ENCODE peak calls at places on chromosomes 6 and 20, in six cellular contexts. One of them, this sample, is unnamed.

GRCh38 chr20:6265204-6265904 is 142.5 kb upstream of the FERMT1 start:
- DNase-seq in Peyer's patch: no peak
- DNase-seq in prostate gland: no peak
- DNase-seq in body of pancreas: no peak
- DNase-seq in NB4: peak
- DNase-seq in GM12892: no peak
- DNase-seq in this sample: peak

GRCh38 chr6:167746377-167747151 is 80.1 kb upstream of the AFDN start:
- DNase-seq in GM12892: no peak
- DNase-seq in prostate gland: no peak
- DNase-seq in Peyer's patch: no peak
- DNase-seq in NB4: no peak
- DNase-seq in body of pancreas: peak
- DNase-seq in this sample: no peak

GRCh38 chr6:98839788-98840361 is 5.5 kb downstream of the POU3F2 start:
- DNase-seq in NB4: peak
- DNase-seq in prostate gland: no peak
- DNase-seq in Peyer's patch: no peak
- DNase-seq in GM12892: no peak
- DNase-seq in body of pancreas: no peak
- DNase-seq in this sample: peak

GRCh38 chr6:84549912-84550311 is 214.5 kb downstream of the TBX18 start:
- DNase-seq in prostate gland: no peak
- DNase-seq in GM12892: no peak
- DNase-seq in NB4: no peak
- DNase-seq in Peyer's patch: no peak
- DNase-seq in body of pancreas: no peak
- DNase-seq in this sample: no peak

GRCh38 chr20:31602779-31603441 is 2.2 kb upstream of the ID1 start:
- DNase-seq in body of pancreas: no peak
- DNase-seq in Peyer's patch: no peak
- DNase-seq in prostate gland: no peak
- DNase-seq in GM12892: no peak
- DNase-seq in NB4: peak
- DNase-seq in this sample: no peak

GRCh38 chr6:166654573-166654972 is 27.5 kb upstream of the RPS6KA2 start:
- DNase-seq in Peyer's patch: no peak
- DNase-seq in NB4: no peak
- DNase-seq in GM12892: no peak
- DNase-seq in body of pancreas: no peak
- DNase-seq in prostate gland: no peak
- DNase-seq in this sample: no peak

GRCh38 chr6:44397424-44398169 is 10.1 kb downstream of the CDC5L start:
- DNase-seq in prostate gland: no peak
- DNase-seq in body of pancreas: no peak
- DNase-seq in Peyer's patch: no peak
- DNase-seq in NB4: peak
- DNase-seq in GM12892: no peak
- DNase-seq in this sample: no peak

GRCh38 chr20:46361386-46361785 is 45.0 kb downstream of the ELMO2 start:
- DNase-seq in NB4: peak
- DNase-seq in body of pancreas: no peak
- DNase-seq in prostate gland: no peak
- DNase-seq in Peyer's patch: no peak
- DNase-seq in GM12892: no peak
- DNase-seq in this sample: no peak

GRCh38 chr20:479487-479886 is 17.2 kb upstream of the TBC1D20 start:
- DNase-seq in prostate gland: no peak
- DNase-seq in NB4: no peak
- DNase-seq in GM12892: no peak
- DNase-seq in body of pancreas: no peak
- DNase-seq in Peyer's patch: no peak
- DNase-seq in this sample: no peak

GRCh38 chr6:37783831-37784584 is 35.5 kb upstream of the ZFAND3 start:
- DNase-seq in prostate gland: peak
- DNase-seq in body of pancreas: no peak
- DNase-seq in NB4: peak
- DNase-seq in GM12892: peak
- DNase-seq in Peyer's patch: no peak
- DNase-seq in this sample: no peak

GRCh38 chr6:1884313-1884712 is 274.6 kb downstream of the FOXC1 start:
- DNase-seq in prostate gland: no peak
- DNase-seq in Peyer's patch: no peak
- DNase-seq in NB4: no peak
- DNase-seq in GM12892: no peak
- DNase-seq in body of pancreas: no peak
- DNase-seq in this sample: no peak

GRCh38 chr6:57221191-57221935 is 744 bp downstream of the RAB23 start:
- DNase-seq in GM12892: peak
- DNase-seq in Peyer's patch: peak
- DNase-seq in body of pancreas: peak
- DNase-seq in NB4: peak
- DNase-seq in prostate gland: peak
- DNase-seq in this sample: peak

GRCh38 chr20:34643919-34644318 is 33.0 kb downstream of the PIGU start:
- DNase-seq in body of pancreas: no peak
- DNase-seq in GM12892: no peak
- DNase-seq in Peyer's patch: no peak
- DNase-seq in prostate gland: no peak
- DNase-seq in NB4: peak
- DNase-seq in this sample: no peak

GRCh38 chr6:74409447-74409846 is 713.4 kb downstream of the CD109 start:
- DNase-seq in prostate gland: no peak
- DNase-seq in body of pancreas: no peak
- DNase-seq in Peyer's patch: no peak
- DNase-seq in GM12892: no peak
- DNase-seq in NB4: peak
- DNase-seq in this sample: peak

GRCh38 chr6:116685437-116685993 is 4.5 kb downstream of the KPNA5 start:
- DNase-seq in NB4: no peak
- DNase-seq in Peyer's patch: no peak
- DNase-seq in body of pancreas: no peak
- DNase-seq in GM12892: no peak
- DNase-seq in prostate gland: no peak
- DNase-seq in this sample: no peak

GRCh38 chr6:116682334-116682712 is 1.3 kb downstream of the KPNA5 start:
- DNase-seq in NB4: peak
- DNase-seq in GM12892: no peak
- DNase-seq in prostate gland: no peak
- DNase-seq in Peyer's patch: peak
- DNase-seq in body of pancreas: no peak
- DNase-seq in this sample: peak

GRCh38 chr6:116676021-116676420 is 5.0 kb upstream of the KPNA5 start:
- DNase-seq in NB4: no peak
- DNase-seq in Peyer's patch: no peak
- DNase-seq in prostate gland: no peak
- DNase-seq in body of pancreas: no peak
- DNase-seq in GM12892: no peak
- DNase-seq in this sample: no peak

DNA sequence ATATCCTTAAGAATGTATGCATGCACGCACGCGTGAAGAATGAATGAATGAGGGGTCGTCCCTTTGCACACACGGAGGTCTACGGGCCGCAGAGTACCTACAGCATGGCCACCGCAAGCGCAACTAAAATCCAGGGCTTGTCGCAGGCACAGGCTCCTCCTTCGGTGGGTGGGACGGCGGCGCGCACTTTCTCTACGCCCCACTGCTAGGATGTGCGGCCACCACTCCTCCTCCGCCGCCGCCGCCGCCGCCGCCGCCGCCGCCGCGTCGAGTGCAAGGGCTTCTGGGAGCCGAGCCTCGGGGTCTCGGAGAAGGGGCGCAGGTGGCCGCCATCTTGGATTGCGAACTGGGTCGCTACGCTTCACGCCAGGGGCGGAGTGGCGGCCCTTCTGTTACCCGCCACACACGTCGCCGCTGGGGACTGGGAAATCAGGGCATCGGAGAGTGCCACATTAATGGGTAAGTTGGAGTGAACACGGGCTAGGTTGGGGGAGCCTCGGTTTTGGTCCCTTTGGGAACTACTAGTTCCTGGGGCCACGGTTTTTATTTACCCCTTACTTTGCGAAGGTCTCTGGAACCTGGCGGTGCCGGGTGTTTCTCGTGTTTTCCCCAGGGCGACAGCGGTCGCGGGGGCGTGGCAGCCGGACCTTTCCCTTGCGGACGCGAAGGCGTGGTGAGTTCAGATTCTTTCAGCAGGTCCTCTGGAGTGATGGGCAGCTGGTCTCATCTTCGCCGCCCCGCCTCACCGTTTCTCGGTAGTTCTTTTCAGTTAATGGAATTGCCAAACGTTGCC is at the start of gene KPNA5:
- DNase-seq in body of pancreas: peak
- DNase-seq in GM12892: peak
- DNase-seq in prostate gland: peak
- DNase-seq in Peyer's patch: peak
- DNase-seq in NB4: peak
- DNase-seq in this sample: peak
- TF ChIP-seq POLR2A in body of pancreas: peak
- TF ChIP-seq POLR2A in GM12892: peak
- TF ChIP-seq POLR2A in prostate gland: peak
- TF ChIP-seq POLR2A in Peyer's patch: peak
- TF ChIP-seq POLR2A in NB4: peak
- TF ChIP-seq POLR2A in this sample: peak

DNA sequence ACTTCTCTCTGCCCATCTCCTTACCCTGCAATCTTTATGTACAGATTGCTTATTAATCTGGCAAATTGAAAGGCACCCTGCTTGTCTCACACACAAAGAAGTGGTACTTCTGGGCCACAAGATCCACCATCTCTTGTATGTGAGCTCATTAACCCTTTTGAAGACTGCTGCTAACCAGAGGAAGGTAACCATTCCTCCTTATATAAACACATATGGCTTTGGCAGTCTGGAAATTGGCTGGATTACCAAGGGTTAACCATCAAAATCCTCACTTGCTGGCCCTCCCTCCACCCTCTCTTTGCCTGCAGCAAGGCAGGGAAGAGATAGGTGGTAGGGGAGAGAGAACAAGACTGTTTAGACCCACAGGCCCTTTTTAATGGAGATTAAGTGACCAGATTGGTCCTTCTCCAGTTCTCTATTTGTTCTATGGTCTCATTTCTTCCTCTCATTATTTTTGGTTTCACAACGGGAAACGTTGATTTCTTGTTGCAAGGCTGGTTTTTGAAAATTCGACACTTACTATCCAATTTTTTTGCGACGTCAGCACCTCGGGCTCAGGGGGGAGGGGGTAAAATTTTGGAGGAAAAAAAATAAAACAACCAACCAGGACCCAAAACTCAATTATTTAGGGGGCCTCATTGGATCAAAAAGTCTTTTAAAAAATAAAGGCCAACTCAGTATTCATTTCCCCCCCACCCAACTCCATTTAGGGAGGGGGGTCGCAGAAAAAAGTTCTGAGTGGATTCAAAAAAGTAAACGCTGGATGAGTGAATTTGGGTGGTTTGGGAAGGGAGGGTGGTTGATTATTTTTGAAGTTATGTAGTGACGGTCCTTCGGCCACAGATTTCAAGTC is 859 bp downstream of the PPP1R10 start:
- DNase-seq in NB4: peak
- DNase-seq in prostate gland: no peak
- DNase-seq in body of pancreas: no peak
- DNase-seq in GM12892: no peak
- DNase-seq in Peyer's patch: no peak
- DNase-seq in this sample: peak
- TF ChIP-seq POLR2A in NB4: peak
- TF ChIP-seq POLR2A in prostate gland: no peak
- TF ChIP-seq POLR2A in body of pancreas: peak
- TF ChIP-seq POLR2A in GM12892: peak
- TF ChIP-seq POLR2A in Peyer's patch: peak
- TF ChIP-seq POLR2A in this sample: peak

DNA sequence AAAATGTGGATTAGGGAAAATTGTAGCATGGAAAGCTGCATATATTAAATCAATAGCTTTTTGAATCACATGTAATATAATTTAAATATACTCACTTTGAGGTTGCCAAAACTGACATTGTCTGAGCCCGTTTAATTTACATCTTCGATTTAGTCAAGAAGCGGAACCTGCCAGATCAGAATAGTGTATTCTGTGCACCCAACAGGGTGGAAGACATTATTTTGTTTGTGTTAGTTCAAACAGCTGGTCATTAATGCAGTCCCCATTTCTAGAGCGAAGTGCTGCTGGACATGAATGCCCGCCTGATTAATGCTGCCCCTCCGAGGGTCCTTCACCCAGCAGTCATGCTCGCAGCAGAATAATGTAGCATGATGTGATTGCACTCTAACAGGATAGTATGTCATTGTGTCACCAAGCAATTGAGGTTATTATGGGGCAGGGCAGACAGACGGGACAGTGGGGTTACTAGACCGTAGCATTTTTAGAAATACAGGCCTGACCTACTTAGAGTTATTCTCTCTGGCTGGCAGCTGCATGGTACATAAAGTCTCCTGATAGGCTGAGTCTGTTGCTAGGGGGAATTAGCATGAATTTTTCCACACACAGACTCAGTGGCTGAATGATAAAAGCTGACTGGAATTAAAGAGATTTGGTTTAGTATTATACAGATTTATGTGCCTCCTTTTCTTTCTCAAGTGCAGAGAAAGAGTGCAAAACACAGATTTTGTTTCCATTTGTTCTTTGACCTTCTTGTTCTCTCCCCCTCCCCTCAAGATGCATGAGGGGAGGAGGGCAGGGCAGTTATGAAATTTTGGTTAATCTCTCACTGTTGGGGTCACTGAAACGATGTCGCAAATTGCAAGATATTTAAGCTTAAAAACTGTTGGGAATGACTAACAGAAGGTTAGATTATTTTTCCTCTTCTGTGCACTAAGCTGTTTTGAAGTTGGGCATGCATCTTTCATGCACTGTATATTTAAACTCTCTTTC is 147.0 kb downstream of the PRL start:
- DNase-seq in NB4: no peak
- DNase-seq in prostate gland: no peak
- DNase-seq in Peyer's patch: no peak
- DNase-seq in GM12892: no peak
- DNase-seq in body of pancreas: no peak
- DNase-seq in this sample: no peak
- TF ChIP-seq POLR2A in NB4: no peak
- TF ChIP-seq POLR2A in prostate gland: no peak
- TF ChIP-seq POLR2A in Peyer's patch: no peak
- TF ChIP-seq POLR2A in GM12892: no peak
- TF ChIP-seq POLR2A in body of pancreas: no peak
- TF ChIP-seq POLR2A in this sample: no peak

GRCh38 chr6:169725270-169726048 is 1.2 kb upstream of the PHF10 start:
- DNase-seq in prostate gland: peak
- DNase-seq in Peyer's patch: peak
- DNase-seq in GM12892: no peak
- DNase-seq in NB4: peak
- DNase-seq in body of pancreas: peak
- DNase-seq in this sample: peak

GRCh38 chr6:169723991-169724553 is at the start of gene PHF10:
- DNase-seq in prostate gland: peak
- DNase-seq in Peyer's patch: no peak
- DNase-seq in body of pancreas: no peak
- DNase-seq in NB4: peak
- DNase-seq in GM12892: peak
- DNase-seq in this sample: peak

GRCh38 chr6:169726049-169726400 is 1.7 kb upstream of the PHF10 start:
- DNase-seq in prostate gland: no peak
- DNase-seq in GM12892: no peak
- DNase-seq in body of pancreas: no peak
- DNase-seq in Peyer's patch: no peak
- DNase-seq in NB4: no peak
- DNase-seq in this sample: no peak

GRCh38 chr6:169723200-169723909 is 945 bp downstream of the PHF10 start:
- DNase-seq in GM12892: peak
- DNase-seq in body of pancreas: peak
- DNase-seq in Peyer's patch: peak
- DNase-seq in prostate gland: peak
- DNase-seq in NB4: peak
- DNase-seq in this sample: peak

GRCh38 chr6:169724554-169725269 is 412 bp upstream of the PHF10 start:
- DNase-seq in prostate gland: peak
- DNase-seq in Peyer's patch: peak
- DNase-seq in NB4: peak
- DNase-seq in GM12892: peak
- DNase-seq in body of pancreas: peak
- DNase-seq in this sample: peak
- TF ChIP-seq POLR2A in prostate gland: peak
- TF ChIP-seq POLR2A in Peyer's patch: peak
- TF ChIP-seq POLR2A in NB4: peak
- TF ChIP-seq POLR2A in GM12892: peak
- TF ChIP-seq POLR2A in body of pancreas: peak
- TF ChIP-seq POLR2A in this sample: no peak